ENCODE peak calls at places on chromosomes 1 and 21, in four cellular contexts. K is cardiac fibroblast, C is Caco-2, A is mucosa of descending colon. J is an unnamed sample.

GRCh38 chr1:34929853-34930701 is 627 bp upstream of the DLGAP3 start:
- DNase-seq in K (no peak), A (no peak), C (peak), J (no peak)

GRCh38 chr1:42960693-42961559 is 2.3 kb upstream of the SLC2A1 start:
- DNase-seq in C (no peak), K (no peak), A (no peak), J (no peak)

GRCh38 chr21:32484706-32485380 is 72.3 kb downstream of the EVA1C start:
- DNase-seq in A (peak), C (no peak), K (no peak), J (no peak)

GRCh38 chr1:11888206-11888876 is 29.6 kb upstream of the NPPB start:
- DNase-seq in C (no peak), A (no peak), K (no peak), J (no peak)

GRCh38 chr1:43062527-43063080 is 103.9 kb upstream of the SLC2A1 start:
- DNase-seq in C (no peak), A (no peak), K (no peak), J (no peak)

GRCh38 chr1:193213998-193214397 is 27.6 kb upstream of the B3GALT2 start:
- DNase-seq in K (no peak), C (no peak), A (no peak), J (no peak)

GRCh38 chr1:30300669-30301068 is 422.7 kb downstream of the MATN1 start:
- DNase-seq in A (no peak), K (no peak), C (no peak), J (no peak)

GRCh38 chr1:222071313-222071886 is 329.5 kb upstream of the DUSP10 start:
- DNase-seq in K (no peak), C (no peak), A (no peak), J (peak)

GRCh38 chr1:26861889-26862371 is 1.0 kb upstream of the SFN start:
- DNase-seq in A (peak), C (no peak), K (peak), J (peak)

GRCh38 chr1:223355699-223356098 is 8.3 kb downstream of the SUSD4 start:
- DNase-seq in C (no peak), K (no peak), A (no peak), J (no peak)

GRCh38 chr1:225201447-225201846 is 226.4 kb downstream of the LBR start:
- DNase-seq in C (no peak), A (no peak), K (no peak), J (no peak)

GRCh38 chr1:218557731-218558130 is 212.6 kb downstream of the TGFB2 start:
- DNase-seq in A (no peak), K (peak), C (no peak), J (peak)

GRCh38 chr1:16727190-16728111 is 12.9 kb upstream of the RNU1-4 start:
- DNase-seq in C (no peak), K (peak), A (peak), J (peak)

GRCh38 chr1:226440512-226440911 is 32.6 kb upstream of the PARP1 start:
- DNase-seq in K (no peak), A (no peak), C (no peak), J (no peak)

GRCh38 chr1:116769561-116769977 is 15.3 kb downstream of the CD2 start:
- DNase-seq in K (peak), C (no peak), A (no peak), J (peak)

GRCh38 chr1:19877821-19878636 is 4.2 kb upstream of the OTUD3 start:
- DNase-seq in C (peak), A (no peak), K (no peak), J (peak)

GRCh38 chr1:42922687-42923366 is 35.8 kb downstream of the SLC2A1 start:
- DNase-seq in C (peak), K (peak), A (no peak), J (peak)

GRCh38 chr1:178942285-178943218 is 71.7 kb upstream of the ANGPTL1 start:
- DNase-seq in A (no peak), K (peak), C (no peak), J (peak)

GRCh38 chr1:51962486-51963356 is 27.8 kb downstream of the RAB3B start:
- DNase-seq in K (peak), A (no peak), C (no peak), J (no peak)

GRCh38 chr1:205147191-205147590 is 25.4 kb upstream of the RBBP5 start:
- DNase-seq in A (no peak), C (no peak), K (peak), J (peak)

GRCh38 chr1:78168306-78168705 is 122.5 kb downstream of the GIPC2 start:
- DNase-seq in C (no peak), A (no peak), K (peak), J (peak)

GRCh38 chr1:153565529-153566374 is at the start of gene S100A2:
- DNase-seq in C (no peak), K (peak), A (peak), J (peak)

GRCh38 chr1:234967121-234967520 is 161.5 kb downstream of the TOMM20 start:
- DNase-seq in A (no peak), C (no peak), K (no peak), J (no peak)

GRCh38 chr1:1033731-1034437 is 14.0 kb downstream of the AGRN start:
- DNase-seq in A (no peak), C (no peak), K (no peak), J (no peak)

GRCh38 chr1:33383489-33383888 is 47.4 kb downstream of the PHC2 start:
- DNase-seq in A (no peak), C (no peak), K (no peak), J (no peak)

GRCh38 chr1:32501865-32502264 is 37.0 kb downstream of the ZBTB8B start:
- DNase-seq in A (no peak), C (no peak), K (peak), J (no peak)

DNA sequence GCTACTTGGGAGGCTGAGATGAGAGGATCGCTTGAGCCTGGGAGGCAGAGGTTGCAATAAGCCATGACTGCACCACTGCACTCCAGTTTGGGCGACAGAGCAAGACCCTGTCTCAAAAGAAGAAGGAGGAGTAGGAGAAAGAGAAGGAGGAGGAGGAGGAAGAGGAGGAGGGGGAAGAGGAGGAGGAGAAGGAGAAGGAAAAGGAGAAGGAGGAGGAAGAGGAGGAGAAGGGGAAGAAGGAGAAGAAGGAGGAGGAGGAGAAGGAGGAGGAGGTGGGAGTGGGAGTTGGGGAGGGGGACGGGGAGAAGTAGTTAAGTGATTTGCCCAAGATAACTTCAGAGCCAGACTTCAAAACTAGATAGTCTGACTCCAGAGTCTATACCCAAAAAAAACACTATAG is 55.5 kb upstream of the FOXD3 start:
- DNase-seq in A (no peak), K (no peak), C (no peak), J (no peak)
- H3K4me3 ChIP-seq in A (no peak), K (no peak), C (no peak), J (no peak)

GRCh38 chr1:3858231-3858981 is 1.1 kb downstream of the DFFB start:
- DNase-seq in K (peak), A (no peak), C (peak), J (peak)
- TF ChIP-seq CTCF in K (peak), A (no peak), C (no peak), J (no peak)

GRCh38 chr21:45593162-45594022 is 50.1 kb upstream of the PCBP3 start:
- DNase-seq in A (no peak), C (no peak), K (no peak), J (no peak)

GRCh38 chr21:45596704-45597318 is 46.7 kb upstream of the PCBP3 start:
- DNase-seq in A (peak), C (peak), K (peak), J (peak)

GRCh38 chr21:45592626-45593134 is 50.4 kb upstream of the SLC19A1 start:
- DNase-seq in C (no peak), K (no peak), A (no peak), J (no peak)

GRCh38 chr21:45595574-45596295 is 47.8 kb upstream of the PCBP3 start:
- DNase-seq in K (no peak), C (no peak), A (no peak), J (no peak)

DNA sequence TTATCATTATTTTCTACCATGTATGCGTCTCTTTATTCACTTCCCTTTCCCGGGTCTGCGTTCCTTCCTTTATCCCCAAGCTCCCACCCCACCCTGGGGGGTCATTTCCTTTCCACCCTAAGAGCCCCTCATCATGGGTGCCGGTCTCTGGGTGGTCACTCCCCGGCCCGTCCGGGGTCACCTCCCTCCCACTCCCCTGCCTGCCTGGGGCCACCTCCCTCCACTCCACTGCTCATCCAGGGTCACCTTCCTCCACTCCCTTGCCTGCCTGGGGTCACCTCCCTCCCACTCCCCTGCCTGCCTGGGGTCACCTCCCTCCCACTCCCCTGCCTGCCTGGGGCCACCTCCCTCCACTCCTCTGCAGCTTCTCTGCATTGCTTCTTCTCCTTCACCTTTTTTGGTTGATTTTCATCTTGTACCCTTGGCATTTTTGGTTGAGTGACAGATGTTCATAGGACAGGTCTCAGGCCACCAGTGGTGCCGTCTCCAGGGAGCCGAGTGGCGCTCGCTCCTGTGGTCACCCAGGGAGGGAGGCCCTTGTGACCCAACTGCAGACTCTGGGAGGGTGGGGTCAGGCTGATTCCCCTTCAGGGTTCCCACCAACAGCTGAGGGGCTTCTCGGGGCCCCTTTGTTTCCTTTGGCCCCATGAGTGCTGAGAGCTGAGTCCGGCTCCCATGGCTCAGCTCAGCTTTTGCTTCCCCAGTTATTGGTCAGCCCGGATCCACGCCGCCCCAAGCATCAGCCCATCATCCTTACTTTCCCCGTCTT is 48.6 kb upstream of the PCBP3 start:
- DNase-seq in K (no peak), C (no peak), A (no peak), J (no peak)
- H3K4me3 ChIP-seq in K (no peak), C (no peak), A (no peak), J (no peak)

GRCh38 chr1:18373882-18374493 is 106.7 kb upstream of the KLHDC7A start:
- DNase-seq in A (no peak), K (no peak), C (peak), J (no peak)
- TF ChIP-seq CTCF in A (peak), K (no peak), C (peak), J (no peak)

J was measured in fibroblast of mammary gland.